ENCODE peak calls at places on chromosome 15, in six cellular contexts. U is WERI-Rb-1; L is CD8-positive, alpha-beta T cell; W is HL-60; Q is upper lobe of right lung; Y is GM12865. R is an unnamed sample.

GRCh38 chr15:75307778-75308390 is 25.2 kb downstream of the GOLGA6D start:
- DNase-seq in U (peak), Q (peak), Y (peak), W (peak), L (no peak), R (no peak)

GRCh38 chr15:73323956-73324355 is 44.8 kb downstream of the HCN4 start:
- DNase-seq in Y (no peak), U (no peak), L (no peak), Q (peak), W (no peak), R (no peak)

GRCh38 chr15:82298520-82298919 is 35.9 kb downstream of the SAXO2 start:
- DNase-seq in Q (peak), Y (peak), L (peak), U (no peak), W (no peak), R (no peak)

GRCh38 chr15:40925863-40926658 is 3.1 kb upstream of the DLL4 start:
- DNase-seq in Q (no peak), W (no peak), U (peak), L (no peak), Y (no peak), R (no peak)

GRCh38 chr15:57171414-57171813 is 204.9 kb upstream of the CGNL1 start:
- DNase-seq in U (no peak), Y (no peak), L (no peak), Q (no peak), W (peak), R (no peak)

GRCh38 chr15:75104804-75105557 is 81.6 kb downstream of the PPCDC start:
- DNase-seq in L (no peak), U (no peak), W (peak), Y (peak), Q (no peak), R (peak)

GRCh38 chr15:52233405-52233804 is 42.2 kb upstream of the GNB5 start:
- DNase-seq in Q (no peak), W (no peak), Y (peak), U (no peak), L (no peak), R (no peak)

GRCh38 chr15:28082891-28083688 is 16.0 kb downstream of the OCA2 start:
- DNase-seq in U (no peak), Y (no peak), Q (no peak), L (no peak), W (no peak), R (no peak)

DNA sequence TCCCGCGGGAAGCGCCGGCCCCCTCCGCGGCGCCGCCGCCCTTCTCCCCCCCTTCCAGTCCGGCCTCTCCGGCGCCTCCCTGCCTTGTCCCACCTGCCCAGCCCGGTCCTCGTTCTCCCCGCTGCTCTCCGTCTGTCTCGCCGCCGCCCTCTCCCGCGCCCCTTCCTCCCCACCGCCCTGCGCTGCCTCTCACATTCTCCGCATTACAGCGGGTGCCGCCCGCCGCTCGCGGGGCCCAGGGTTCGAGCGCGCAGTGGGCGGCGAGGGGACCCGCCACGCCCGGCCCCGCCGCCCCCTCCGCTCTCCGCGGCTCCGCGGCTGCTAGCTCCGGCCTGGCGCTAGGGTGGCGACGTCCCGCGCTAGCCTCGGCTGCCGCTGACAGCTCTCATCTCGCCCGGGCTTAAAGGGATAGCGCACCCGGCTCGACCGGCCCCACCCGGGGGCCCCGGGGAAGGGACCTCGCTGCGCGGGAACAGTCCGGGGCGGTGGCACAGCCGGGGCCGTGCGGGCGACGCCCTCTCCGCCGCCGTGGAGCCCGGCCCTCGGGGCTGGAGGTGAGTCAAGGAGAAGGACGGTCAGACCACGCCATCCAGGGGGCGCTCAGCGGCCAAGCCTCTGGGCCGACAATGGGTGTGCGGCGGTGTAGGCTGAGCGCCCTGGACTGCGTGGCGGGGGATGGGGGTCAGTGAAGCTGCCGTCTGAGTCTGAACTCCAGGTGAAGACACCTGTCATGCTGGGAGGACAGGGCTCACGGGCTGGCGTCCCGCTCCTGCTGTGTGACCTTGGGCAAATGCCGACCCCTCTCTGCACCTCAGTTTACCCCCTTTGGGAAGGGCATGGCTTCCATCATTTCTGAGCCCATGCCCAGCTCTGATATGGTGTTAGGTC is 187.4 kb upstream of the LINGO1 start:
- DNase-seq in Y (no peak), W (no peak), L (no peak), Q (no peak), U (peak), R (no peak)
- TF ChIP-seq CTCF in Y (no peak), W (no peak), L (no peak), Q (no peak), U (peak), R (no peak)

DNA sequence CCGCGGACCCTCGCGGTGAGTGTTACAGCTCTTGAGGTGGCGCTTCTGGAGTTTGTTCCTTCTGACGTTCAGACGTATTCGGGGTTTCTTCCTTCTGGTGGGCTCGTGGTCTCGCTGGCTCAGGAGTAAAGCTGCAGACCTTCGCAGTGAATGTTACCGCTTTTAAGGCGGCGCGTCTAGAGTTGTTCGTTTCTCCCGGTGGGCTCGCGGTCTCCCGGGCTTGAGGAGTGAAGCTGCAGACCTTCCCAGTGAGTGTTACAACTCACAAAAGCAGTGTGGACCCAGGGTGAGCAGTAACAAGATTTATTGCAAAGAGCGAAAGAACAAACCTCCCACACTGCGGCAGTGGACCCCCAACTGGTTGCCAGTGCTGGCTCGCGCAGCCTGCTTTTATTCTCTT is 177.1 kb downstream of the UACA start:
- DNase-seq in W (no peak), U (no peak), Q (no peak), L (no peak), Y (no peak), R (no peak)
- H3K4me3 ChIP-seq in W (no peak), U (no peak), Q (no peak), L (no peak), Y (no peak), R (no peak)

GRCh38 chr15:71735013-71735757 is 75.2 kb upstream of the NR2E3 start:
- DNase-seq in L (no peak), W (no peak), Y (no peak), Q (no peak), U (no peak), R (no peak)
- TF ChIP-seq CTCF in L (no peak), W (no peak), Y (no peak), Q (no peak), U (no peak), R (no peak)

DNA sequence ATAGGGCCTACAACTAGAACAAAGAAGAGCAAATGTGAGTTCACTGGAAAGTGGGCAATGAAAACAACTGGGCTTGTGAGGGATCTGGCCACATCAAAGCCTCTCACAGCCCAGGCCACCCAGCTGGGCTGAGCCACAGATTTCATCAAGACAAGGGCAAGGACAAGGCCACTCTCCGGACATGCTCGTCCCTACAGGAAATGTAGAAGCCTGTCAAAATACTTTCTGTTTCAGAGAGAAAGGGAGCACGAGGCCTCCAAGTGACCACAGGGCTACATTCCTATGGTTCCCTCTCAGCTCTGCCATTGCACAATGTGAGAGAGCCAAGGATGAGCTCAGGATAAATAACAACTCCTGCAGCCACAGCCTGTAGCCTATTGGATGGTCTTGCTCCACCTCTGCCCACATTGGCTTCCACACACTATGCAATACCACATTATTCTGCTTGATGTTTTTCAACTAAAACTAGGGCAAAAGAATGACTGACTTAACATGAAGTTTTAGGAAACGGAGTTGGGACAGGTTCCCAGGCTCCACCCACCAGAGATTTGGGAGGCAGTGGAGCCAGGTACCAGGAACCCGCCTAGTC is 12.1 kb downstream of the TBC1D2B start:
- DNase-seq in Y (peak), U (no peak), Q (peak), L (no peak), W (no peak), R (peak)
- H3K4me3 ChIP-seq in Y (peak), U (no peak), Q (no peak), L (peak), W (no peak), R (peak)

GRCh38 chr15:89492934-89493631 is 3.3 kb downstream of the RHCG start:
- DNase-seq in W (no peak), L (no peak), Q (no peak), U (no peak), Y (no peak), R (peak)

GRCh38 chr15:89495638-89496145 is 691 bp downstream of the RHCG start:
- DNase-seq in Y (no peak), W (no peak), L (no peak), Q (no peak), U (no peak), R (no peak)

GRCh38 chr15:89496155-89497098 is at the start of gene RHCG:
- DNase-seq in U (no peak), Y (peak), W (no peak), Q (no peak), L (no peak), R (peak)

GRCh38 chr15:89494006-89494405 is 2.4 kb downstream of the RHCG start:
- DNase-seq in W (no peak), U (no peak), Q (peak), Y (no peak), L (no peak), R (peak)

DNA sequence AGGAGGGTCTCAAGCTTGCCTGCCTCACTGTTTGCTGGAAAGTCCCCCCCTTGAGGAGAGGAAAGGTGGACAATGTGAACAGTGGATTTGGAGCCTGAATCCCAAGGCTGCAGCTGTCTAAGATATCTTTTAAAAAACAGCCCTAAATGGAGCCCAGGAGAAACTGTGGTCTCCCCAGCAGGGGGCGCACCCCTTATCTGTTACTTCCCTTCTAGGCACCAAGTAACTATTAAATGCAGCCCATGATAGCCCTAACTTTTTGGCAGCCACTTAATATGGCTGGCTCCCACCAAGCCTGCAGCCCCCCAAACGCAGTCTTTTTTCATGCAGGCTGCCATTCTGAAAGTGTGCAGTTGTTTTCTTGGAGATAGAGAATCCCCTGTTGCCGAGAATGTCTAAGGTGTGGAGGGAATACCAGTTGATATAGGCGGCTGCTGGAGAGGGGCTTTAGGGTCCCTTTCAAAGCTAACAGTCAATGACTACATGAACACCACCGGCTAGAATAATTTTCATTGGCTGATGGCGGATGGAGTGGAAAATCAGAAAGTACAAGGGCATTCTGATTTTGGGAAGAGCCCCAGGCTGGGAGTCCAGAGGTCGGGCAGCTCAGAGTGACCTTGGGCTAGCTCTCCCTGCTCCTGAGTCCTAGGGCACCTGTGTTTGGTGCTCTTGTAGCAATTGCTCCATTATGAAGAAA is 1.3 kb downstream of the RHCG start:
- DNase-seq in W (no peak), U (peak), Q (no peak), L (no peak), Y (peak), R (peak)
- TF ChIP-seq CTCF in W (peak), U (peak), Q (peak), L (no peak), Y (peak), R (no peak)

R was measured in coronary artery.